ENCODE peak calls at places on chromosomes 11 and 22, in ten cellular contexts. One of them, this sample, is unnamed.

GRCh38 chr11:47099213-47099917 is 77.3 kb downstream of the ARFGAP2 start:
- DNase-seq in SJSA1: no peak
- DNase-seq in mucosa of descending colon: no peak
- DNase-seq in fibroblast of mammary gland: peak; percentile 25
- DNase-seq in HFF-Myc: no peak
- DNase-seq in PC-3: no peak
- DNase-seq in sigmoid colon: no peak
- DNase-seq in CD4-positive, CD25-positive, alpha-beta regulatory T cell: no peak
- DNase-seq in astrocyte of the spinal cord: no peak
- DNase-seq in psoas muscle: no peak
- DNase-seq in this sample: no peak

GRCh38 chr11:10205928-10206327 is 88.1 kb downstream of the SBF2 start:
- DNase-seq in SJSA1: no peak
- DNase-seq in mucosa of descending colon: no peak
- DNase-seq in fibroblast of mammary gland: peak; percentile 15
- DNase-seq in HFF-Myc: no peak
- DNase-seq in PC-3: no peak
- DNase-seq in sigmoid colon: no peak
- DNase-seq in CD4-positive, CD25-positive, alpha-beta regulatory T cell: no peak
- DNase-seq in astrocyte of the spinal cord: no peak
- DNase-seq in psoas muscle: no peak
- DNase-seq in this sample: no peak

GRCh38 chr11:10116588-10116987 is 177.4 kb downstream of the SBF2 start:
- DNase-seq in SJSA1: no peak
- DNase-seq in mucosa of descending colon: no peak
- DNase-seq in fibroblast of mammary gland: no peak
- DNase-seq in HFF-Myc: no peak
- DNase-seq in PC-3: no peak
- DNase-seq in sigmoid colon: no peak
- DNase-seq in CD4-positive, CD25-positive, alpha-beta regulatory T cell: no peak
- DNase-seq in astrocyte of the spinal cord: no peak
- DNase-seq in psoas muscle: no peak
- DNase-seq in this sample: no peak

GRCh38 chr11:844693-845644 is 2.3 kb downstream of the TSPAN4 start:
- DNase-seq in SJSA1: peak; percentile 86
- DNase-seq in mucosa of descending colon: peak; percentile 86
- DNase-seq in fibroblast of mammary gland: peak; percentile 94
- DNase-seq in HFF-Myc: peak; percentile 78
- DNase-seq in PC-3: peak; percentile 74
- DNase-seq in sigmoid colon: peak; percentile 99
- DNase-seq in CD4-positive, CD25-positive, alpha-beta regulatory T cell: no peak
- DNase-seq in astrocyte of the spinal cord: peak; percentile 92
- DNase-seq in psoas muscle: peak; percentile 96
- DNase-seq in this sample: peak; percentile 95

GRCh38 chr11:134363161-134363560 is 31.4 kb downstream of the GLB1L2 start:
- DNase-seq in SJSA1: no peak
- DNase-seq in mucosa of descending colon: peak; percentile 31
- DNase-seq in fibroblast of mammary gland: no peak
- DNase-seq in HFF-Myc: no peak
- DNase-seq in PC-3: no peak
- DNase-seq in sigmoid colon: peak; percentile 45
- DNase-seq in CD4-positive, CD25-positive, alpha-beta regulatory T cell: no peak
- DNase-seq in astrocyte of the spinal cord: no peak
- DNase-seq in psoas muscle: peak; percentile 30
- DNase-seq in this sample: no peak

GRCh38 chr11:111918390-111919256 is at the start of gene C11orf52:
- DNase-seq in SJSA1: no peak
- DNase-seq in mucosa of descending colon: peak; percentile 78
- DNase-seq in fibroblast of mammary gland: no peak
- DNase-seq in HFF-Myc: no peak
- DNase-seq in PC-3: peak; percentile 97
- DNase-seq in sigmoid colon: no peak
- DNase-seq in CD4-positive, CD25-positive, alpha-beta regulatory T cell: no peak
- DNase-seq in astrocyte of the spinal cord: peak; percentile 56
- DNase-seq in psoas muscle: peak; percentile 81
- DNase-seq in this sample: no peak

GRCh38 chr22:44583854-44584253 is 85.8 kb upstream of the RTL6 start:
- DNase-seq in SJSA1: peak; percentile 43
- DNase-seq in mucosa of descending colon: peak; percentile 27
- DNase-seq in fibroblast of mammary gland: no peak
- DNase-seq in HFF-Myc: no peak
- DNase-seq in PC-3: no peak
- DNase-seq in sigmoid colon: peak; percentile 48
- DNase-seq in CD4-positive, CD25-positive, alpha-beta regulatory T cell: no peak
- DNase-seq in astrocyte of the spinal cord: no peak
- DNase-seq in psoas muscle: peak; percentile 18
- DNase-seq in this sample: peak; percentile 50

GRCh38 chr22:44151661-44152060 is 29.1 kb upstream of the PARVG start:
- DNase-seq in SJSA1: peak; percentile 71
- DNase-seq in mucosa of descending colon: no peak
- DNase-seq in fibroblast of mammary gland: peak; percentile 74
- DNase-seq in HFF-Myc: peak; percentile 50
- DNase-seq in PC-3: peak; percentile 29
- DNase-seq in sigmoid colon: no peak
- DNase-seq in CD4-positive, CD25-positive, alpha-beta regulatory T cell: no peak
- DNase-seq in astrocyte of the spinal cord: peak; percentile 76
- DNase-seq in psoas muscle: no peak
- DNase-seq in this sample: no peak

GRCh38 chr11:92797874-92798273 is 171.6 kb upstream of the MTNR1B start:
- DNase-seq in SJSA1: no peak
- DNase-seq in mucosa of descending colon: no peak
- DNase-seq in fibroblast of mammary gland: no peak
- DNase-seq in HFF-Myc: no peak
- DNase-seq in PC-3: no peak
- DNase-seq in sigmoid colon: no peak
- DNase-seq in CD4-positive, CD25-positive, alpha-beta regulatory T cell: no peak
- DNase-seq in astrocyte of the spinal cord: no peak
- DNase-seq in psoas muscle: no peak
- DNase-seq in this sample: no peak

GRCh38 chr22:30326704-30327362 is at the start of gene TBC1D10A:
- DNase-seq in SJSA1: peak; percentile 88
- DNase-seq in mucosa of descending colon: peak; percentile 96
- DNase-seq in fibroblast of mammary gland: peak; percentile 74
- DNase-seq in HFF-Myc: no peak
- DNase-seq in PC-3: peak; percentile 92
- DNase-seq in sigmoid colon: peak; percentile 94
- DNase-seq in CD4-positive, CD25-positive, alpha-beta regulatory T cell: peak; percentile 93
- DNase-seq in astrocyte of the spinal cord: peak; percentile 87
- DNase-seq in psoas muscle: peak; percentile 93
- DNase-seq in this sample: peak; percentile 91

GRCh38 chr22:30325724-30326703 is 727 bp downstream of the TBC1D10A start:
- DNase-seq in SJSA1: peak; percentile 55
- DNase-seq in mucosa of descending colon: peak; percentile 77
- DNase-seq in fibroblast of mammary gland: no peak
- DNase-seq in HFF-Myc: no peak
- DNase-seq in PC-3: no peak
- DNase-seq in sigmoid colon: peak; percentile 78
- DNase-seq in CD4-positive, CD25-positive, alpha-beta regulatory T cell: peak; percentile 35
- DNase-seq in astrocyte of the spinal cord: no peak
- DNase-seq in psoas muscle: peak; percentile 60
- DNase-seq in this sample: peak; percentile 78

GRCh38 chr22:30327864-30328345 is 1.2 kb upstream of the TBC1D10A start:
- DNase-seq in SJSA1: no peak
- DNase-seq in mucosa of descending colon: no peak
- DNase-seq in fibroblast of mammary gland: no peak
- DNase-seq in HFF-Myc: no peak
- DNase-seq in PC-3: peak; percentile 60
- DNase-seq in sigmoid colon: no peak
- DNase-seq in CD4-positive, CD25-positive, alpha-beta regulatory T cell: no peak
- DNase-seq in astrocyte of the spinal cord: no peak
- DNase-seq in psoas muscle: no peak
- DNase-seq in this sample: no peak

GRCh38 chr22:30324008-30324730 is 2.6 kb downstream of the TBC1D10A start:
- DNase-seq in SJSA1: no peak
- DNase-seq in mucosa of descending colon: no peak
- DNase-seq in fibroblast of mammary gland: peak; percentile 37
- DNase-seq in HFF-Myc: no peak
- DNase-seq in PC-3: no peak
- DNase-seq in sigmoid colon: no peak
- DNase-seq in CD4-positive, CD25-positive, alpha-beta regulatory T cell: no peak
- DNase-seq in astrocyte of the spinal cord: peak; percentile 46
- DNase-seq in psoas muscle: peak; percentile 39
- DNase-seq in this sample: no peak

GRCh38 chr22:30325065-30325720 is 1.5 kb downstream of the TBC1D10A start:
- DNase-seq in SJSA1: peak; percentile 79
- DNase-seq in mucosa of descending colon: no peak
- DNase-seq in fibroblast of mammary gland: peak; percentile 92
- DNase-seq in HFF-Myc: no peak
- DNase-seq in PC-3: peak; percentile 67
- DNase-seq in sigmoid colon: peak; percentile 83
- DNase-seq in CD4-positive, CD25-positive, alpha-beta regulatory T cell: no peak
- DNase-seq in astrocyte of the spinal cord: peak; percentile 60
- DNase-seq in psoas muscle: peak; percentile 28
- DNase-seq in this sample: no peak
- H3K4me3 ChIP-seq in SJSA1: peak overlapping the region; percentile 99
- H3K4me3 ChIP-seq in mucosa of descending colon: peak overlapping the region; percentile 75
- H3K4me3 ChIP-seq in fibroblast of mammary gland: peak overlapping the region; percentile 71
- H3K4me3 ChIP-seq in HFF-Myc: peak overlapping the region; percentile 49
- H3K4me3 ChIP-seq in PC-3: peak overlapping the region; percentile 79
- H3K4me3 ChIP-seq in sigmoid colon: peak overlapping the region; percentile 98
- H3K4me3 ChIP-seq in CD4-positive, CD25-positive, alpha-beta regulatory T cell: peak overlapping the region; percentile 81
- H3K4me3 ChIP-seq in astrocyte of the spinal cord: peak overlapping the region; percentile 72
- H3K4me3 ChIP-seq in psoas muscle: peak overlapping the region; percentile 88
- H3K4me3 ChIP-seq in this sample: peak overlapping the region; percentile 85

GRCh38 chr11:64060263-64060860 is 24.6 kb downstream of the FLRT1 start:
- DNase-seq in SJSA1: no peak
- DNase-seq in mucosa of descending colon: no peak
- DNase-seq in fibroblast of mammary gland: no peak
- DNase-seq in HFF-Myc: no peak
- DNase-seq in PC-3: no peak
- DNase-seq in sigmoid colon: no peak
- DNase-seq in CD4-positive, CD25-positive, alpha-beta regulatory T cell: no peak
- DNase-seq in astrocyte of the spinal cord: no peak
- DNase-seq in psoas muscle: no peak
- DNase-seq in this sample: no peak
- H3K4me3 ChIP-seq in SJSA1: peak overlapping the region; percentile 32
- H3K4me3 ChIP-seq in mucosa of descending colon: no peak overlapping the region
- H3K4me3 ChIP-seq in fibroblast of mammary gland: peak overlapping the region; percentile 20
- H3K4me3 ChIP-seq in HFF-Myc: no peak overlapping the region
- H3K4me3 ChIP-seq in PC-3: no peak overlapping the region
- H3K4me3 ChIP-seq in sigmoid colon: no peak overlapping the region
- H3K4me3 ChIP-seq in CD4-positive, CD25-positive, alpha-beta regulatory T cell: no peak overlapping the region
- H3K4me3 ChIP-seq in astrocyte of the spinal cord: peak overlapping the region; percentile 35
- H3K4me3 ChIP-seq in psoas muscle: peak overlapping the region; percentile 52
- H3K4me3 ChIP-seq in this sample: peak overlapping the region; percentile 72

GRCh38 chr22:38865201-38866023 is 6.6 kb downstream of the CBX6 start:
- DNase-seq in SJSA1: no peak
- DNase-seq in mucosa of descending colon: no peak
- DNase-seq in fibroblast of mammary gland: no peak
- DNase-seq in HFF-Myc: no peak
- DNase-seq in PC-3: no peak
- DNase-seq in sigmoid colon: peak; percentile 69
- DNase-seq in CD4-positive, CD25-positive, alpha-beta regulatory T cell: no peak
- DNase-seq in astrocyte of the spinal cord: no peak
- DNase-seq in psoas muscle: peak; percentile 42
- DNase-seq in this sample: peak; percentile 68

GRCh38 chr22:38867124-38867455 is 4.9 kb downstream of the CBX6 start:
- DNase-seq in SJSA1: no peak
- DNase-seq in mucosa of descending colon: no peak
- DNase-seq in fibroblast of mammary gland: no peak
- DNase-seq in HFF-Myc: no peak
- DNase-seq in PC-3: no peak
- DNase-seq in sigmoid colon: no peak
- DNase-seq in CD4-positive, CD25-positive, alpha-beta regulatory T cell: no peak
- DNase-seq in astrocyte of the spinal cord: no peak
- DNase-seq in psoas muscle: no peak
- DNase-seq in this sample: no peak

GRCh38 chr22:38867496-38868285 is 4.3 kb downstream of the CBX6 start:
- DNase-seq in SJSA1: peak; percentile 28
- DNase-seq in mucosa of descending colon: no peak
- DNase-seq in fibroblast of mammary gland: no peak
- DNase-seq in HFF-Myc: no peak
- DNase-seq in PC-3: no peak
- DNase-seq in sigmoid colon: peak; percentile 64
- DNase-seq in CD4-positive, CD25-positive, alpha-beta regulatory T cell: no peak
- DNase-seq in astrocyte of the spinal cord: no peak
- DNase-seq in psoas muscle: no peak
- DNase-seq in this sample: peak; percentile 72

GRCh38 chr22:38866024-38866398 is 6.0 kb downstream of the CBX6 start:
- DNase-seq in SJSA1: no peak
- DNase-seq in mucosa of descending colon: no peak
- DNase-seq in fibroblast of mammary gland: no peak
- DNase-seq in HFF-Myc: no peak
- DNase-seq in PC-3: no peak
- DNase-seq in sigmoid colon: peak; percentile 61
- DNase-seq in CD4-positive, CD25-positive, alpha-beta regulatory T cell: no peak
- DNase-seq in astrocyte of the spinal cord: no peak
- DNase-seq in psoas muscle: no peak
- DNase-seq in this sample: no peak

GRCh38 chr22:38866399-38867123 is 5.5 kb downstream of the CBX6 start:
- DNase-seq in SJSA1: no peak
- DNase-seq in mucosa of descending colon: no peak
- DNase-seq in fibroblast of mammary gland: no peak
- DNase-seq in HFF-Myc: no peak
- DNase-seq in PC-3: no peak
- DNase-seq in sigmoid colon: peak; percentile 64
- DNase-seq in CD4-positive, CD25-positive, alpha-beta regulatory T cell: no peak
- DNase-seq in astrocyte of the spinal cord: no peak
- DNase-seq in psoas muscle: no peak
- DNase-seq in this sample: peak; percentile 72
- H3K4me3 ChIP-seq in SJSA1: no peak overlapping the region
- H3K4me3 ChIP-seq in mucosa of descending colon: no peak overlapping the region
- H3K4me3 ChIP-seq in fibroblast of mammary gland: no peak overlapping the region
- H3K4me3 ChIP-seq in HFF-Myc: no peak overlapping the region
- H3K4me3 ChIP-seq in PC-3: no peak overlapping the region
- H3K4me3 ChIP-seq in sigmoid colon: no peak overlapping the region
- H3K4me3 ChIP-seq in CD4-positive, CD25-positive, alpha-beta regulatory T cell: no peak overlapping the region
- H3K4me3 ChIP-seq in astrocyte of the spinal cord: no peak overlapping the region
- H3K4me3 ChIP-seq in psoas muscle: no peak overlapping the region
- H3K4me3 ChIP-seq in this sample: peak overlapping the region; percentile 12

GRCh38 chr22:16563555-16564520 is 28.8 kb downstream of the CCT8L2 start:
- DNase-seq in SJSA1: no peak
- DNase-seq in mucosa of descending colon: no peak
- DNase-seq in fibroblast of mammary gland: no peak
- DNase-seq in HFF-Myc: no peak
- DNase-seq in PC-3: no peak
- DNase-seq in sigmoid colon: no peak
- DNase-seq in CD4-positive, CD25-positive, alpha-beta regulatory T cell: no peak
- DNase-seq in astrocyte of the spinal cord: no peak
- DNase-seq in psoas muscle: peak; percentile 39
- DNase-seq in this sample: no peak

GRCh38 chr22:16562711-16563554 is 29.7 kb downstream of the CCT8L2 start:
- DNase-seq in SJSA1: no peak
- DNase-seq in mucosa of descending colon: no peak
- DNase-seq in fibroblast of mammary gland: no peak
- DNase-seq in HFF-Myc: no peak
- DNase-seq in PC-3: no peak
- DNase-seq in sigmoid colon: no peak
- DNase-seq in CD4-positive, CD25-positive, alpha-beta regulatory T cell: no peak
- DNase-seq in astrocyte of the spinal cord: no peak
- DNase-seq in psoas muscle: peak; percentile 38
- DNase-seq in this sample: no peak

GRCh38 chr22:16568425-16568758 is 24.2 kb downstream of the CCT8L2 start:
- DNase-seq in SJSA1: no peak
- DNase-seq in mucosa of descending colon: no peak
- DNase-seq in fibroblast of mammary gland: no peak
- DNase-seq in HFF-Myc: no peak
- DNase-seq in PC-3: no peak
- DNase-seq in sigmoid colon: no peak
- DNase-seq in CD4-positive, CD25-positive, alpha-beta regulatory T cell: no peak
- DNase-seq in astrocyte of the spinal cord: no peak
- DNase-seq in psoas muscle: no peak
- DNase-seq in this sample: no peak
- H3K4me3 ChIP-seq in SJSA1: no peak overlapping the region
- H3K4me3 ChIP-seq in mucosa of descending colon: no peak overlapping the region
- H3K4me3 ChIP-seq in fibroblast of mammary gland: no peak overlapping the region
- H3K4me3 ChIP-seq in HFF-Myc: no peak overlapping the region
- H3K4me3 ChIP-seq in PC-3: no peak overlapping the region
- H3K4me3 ChIP-seq in sigmoid colon: no peak overlapping the region
- H3K4me3 ChIP-seq in CD4-positive, CD25-positive, alpha-beta regulatory T cell: no peak overlapping the region
- H3K4me3 ChIP-seq in astrocyte of the spinal cord: no peak overlapping the region
- H3K4me3 ChIP-seq in psoas muscle: no peak overlapping the region
- H3K4me3 ChIP-seq in this sample: no peak overlapping the region